ENCODE peak calls at places on chromosomes 11 and 22, in nine cellular contexts. U, T, S, F, M, H, Y, D and N are unnamed samples.

GRCh38 chr22:41664951-41665350 is 23.7 kb downstream of the SNU13 start:
- DNase-seq in U (no peak), T (no peak), S (no peak), F (no peak), M (no peak), H (no peak), Y (no peak), D (no peak), N (no peak)

GRCh38 chr11:28168718-28169117 is 60.5 kb downstream of the METTL15 start:
- DNase-seq in U (no peak), T (no peak), S (no peak), F (no peak), M (no peak), H (no peak), Y (no peak), D (no peak), N (no peak)

GRCh38 chr11:86676010-86676409 is 3.6 kb upstream of the ME3 start:
- DNase-seq in U (no peak), T (no peak), S (no peak), F (no peak), M (no peak), H (no peak), Y (no peak), D (no peak), N (no peak)

GRCh38 chr22:23888615-23889401 is 5.4 kb upstream of the MIF start:
- DNase-seq in U (no peak), T (peak; percentile 39), S (peak; percentile 60), F (no peak), M (no peak), H (no peak), Y (peak; percentile 30), D (peak; percentile 11), N (no peak)

GRCh38 chr11:34052036-34052607 is 591 bp downstream of the CAPRIN1 start:
- DNase-seq in U (peak; percentile 87), T (peak; percentile 91), S (peak; percentile 84), F (no peak), M (peak; percentile 97), H (peak; percentile 94), Y (peak; percentile 88), D (peak; percentile 89), N (peak; percentile 95)

GRCh38 chr11:81907996-81908395 is 825.7 kb downstream of the FAM181B start:
- DNase-seq in U (no peak), T (no peak), S (peak; percentile 12), F (no peak), M (no peak), H (no peak), Y (no peak), D (no peak), N (no peak)

GRCh38 chr11:13984616-13985474 is 22.3 kb downstream of the SPON1 start:
- DNase-seq in U (no peak), T (no peak), S (peak; percentile 4), F (peak; percentile 41), M (no peak), H (no peak), Y (peak; percentile 84), D (peak; percentile 75), N (no peak)

GRCh38 chr11:47358731-47359051 is 6.2 kb upstream of the MYBPC3 start:
- DNase-seq in U (no peak), T (no peak), S (no peak), F (no peak), M (no peak), H (no peak), Y (no peak), D (no peak), N (peak; percentile 30)

GRCh38 chr22:25942989-25943411 is 201.0 kb downstream of the MYO18B start:
- DNase-seq in U (no peak), T (peak; percentile 5), S (no peak), F (no peak), M (no peak), H (peak; percentile 59), Y (no peak), D (no peak), N (no peak)

GRCh38 chr22:43697894-43698293 is 114.2 kb downstream of the EFCAB6 start:
- DNase-seq in U (no peak), T (no peak), S (no peak), F (no peak), M (no peak), H (no peak), Y (no peak), D (no peak), N (no peak)

GRCh38 chr22:43693245-43693644 is 118.9 kb downstream of the EFCAB6 start:
- DNase-seq in U (no peak), T (no peak), S (no peak), F (no peak), M (no peak), H (no peak), Y (no peak), D (no peak), N (no peak)

GRCh38 chr22:43704051-43704450 is 108.1 kb downstream of the EFCAB6 start:
- DNase-seq in U (no peak), T (no peak), S (no peak), F (no peak), M (no peak), H (no peak), Y (no peak), D (no peak), N (no peak)

GRCh38 chr22:43698403-43698802 is 113.7 kb downstream of the EFCAB6 start:
- DNase-seq in U (peak; percentile 23), T (no peak), S (no peak), F (no peak), M (no peak), H (no peak), Y (no peak), D (no peak), N (no peak)
- H3K4me3 ChIP-seq in U (no peak overlapping the region), T (no peak overlapping the region), S (no peak overlapping the region), F (no peak overlapping the region), M (no peak overlapping the region), H (no peak overlapping the region), Y (no peak overlapping the region), D (no peak overlapping the region), N (no peak overlapping the region)

DNA sequence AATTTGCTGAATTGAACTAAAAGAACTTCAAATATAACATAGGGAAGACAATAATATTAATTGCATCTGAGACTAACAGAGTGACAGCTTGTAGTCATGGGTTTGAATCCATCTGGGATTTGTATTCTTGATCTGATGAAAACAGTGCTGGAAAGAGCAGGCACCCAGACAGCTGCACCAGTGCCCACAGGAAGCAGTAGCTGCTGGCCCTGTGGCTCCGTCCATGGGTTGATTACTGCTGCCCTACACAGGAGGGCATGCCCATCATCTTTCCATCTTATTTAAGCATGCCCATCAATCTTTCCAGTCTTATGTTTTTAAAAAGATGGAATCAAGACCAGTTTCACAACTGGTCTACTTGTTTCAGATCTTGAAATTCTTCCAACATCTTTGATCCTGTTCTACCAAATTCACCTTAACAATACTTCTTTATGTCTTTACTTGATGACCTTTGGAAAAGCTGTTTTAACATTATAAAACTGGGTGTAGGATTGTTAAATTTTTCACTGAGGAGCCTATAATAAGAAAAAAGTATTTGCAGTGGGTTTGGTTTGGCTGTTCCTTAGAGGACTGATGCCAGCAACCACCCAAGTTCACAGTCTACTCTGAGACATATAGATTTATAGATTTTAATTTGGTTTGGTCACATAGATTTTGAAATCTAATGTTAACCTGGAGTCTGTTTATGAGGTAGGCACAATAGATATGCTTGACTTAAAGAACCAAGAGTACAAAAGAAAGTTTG is 761 bp upstream of the NXPE4 start:
- DNase-seq in U (no peak), T (no peak), S (no peak), F (no peak), M (no peak), H (no peak), Y (no peak), D (no peak), N (no peak)
- H3K4me3 ChIP-seq in U (no peak overlapping the region), T (no peak overlapping the region), S (no peak overlapping the region), F (no peak overlapping the region), M (no peak overlapping the region), H (no peak overlapping the region), Y (no peak overlapping the region), D (no peak overlapping the region), N (no peak overlapping the region)

GRCh38 chr11:43573873-43574272 is 106.7 kb upstream of the HSD17B12 start:
- DNase-seq in U (no peak), T (no peak), S (no peak), F (no peak), M (no peak), H (no peak), Y (no peak), D (no peak), N (no peak)

GRCh38 chr11:43577566-43578264 is 102.8 kb upstream of the HSD17B12 start:
- DNase-seq in U (no peak), T (no peak), S (no peak), F (no peak), M (no peak), H (no peak), Y (no peak), D (no peak), N (no peak)

GRCh38 chr11:43576834-43577521 is 103.6 kb upstream of the HSD17B12 start:
- DNase-seq in U (peak; percentile 66), T (peak; percentile 62), S (peak; percentile 62), F (no peak), M (no peak), H (peak; percentile 34), Y (no peak), D (peak; percentile 48), N (no peak)

GRCh38 chr11:43574949-43575915 is 105.3 kb upstream of the HSD17B12 start:
- DNase-seq in U (peak; percentile 26), T (peak; percentile 23), S (peak; percentile 44), F (no peak), M (peak; percentile 64), H (no peak), Y (no peak), D (no peak), N (no peak)

GRCh38 chr11:43575931-43576833 is 104.4 kb upstream of the HSD17B12 start:
- DNase-seq in U (no peak), T (no peak), S (peak; percentile 19), F (no peak), M (no peak), H (no peak), Y (no peak), D (no peak), N (no peak)
- H3K4me3 ChIP-seq in U (no peak overlapping the region), T (peak overlapping the region; percentile 16), S (peak overlapping the region; percentile 19), F (no peak overlapping the region), M (no peak overlapping the region), H (peak overlapping the region; percentile 3), Y (peak overlapping the region; percentile 36), D (no peak overlapping the region), N (peak overlapping the region; percentile 33)

GRCh38 chr11:128550261-128550821 is 37.0 kb downstream of the ETS1 start:
- DNase-seq in U (no peak), T (no peak), S (no peak), F (no peak), M (no peak), H (no peak), Y (no peak), D (no peak), N (no peak)

GRCh38 chr11:128551641-128552335 is 35.6 kb downstream of the ETS1 start:
- DNase-seq in U (no peak), T (no peak), S (peak; percentile 32), F (no peak), M (no peak), H (no peak), Y (no peak), D (peak; percentile 35), N (no peak)

GRCh38 chr11:128552783-128553661 is 34.3 kb downstream of the ETS1 start:
- DNase-seq in U (peak; percentile 96), T (no peak), S (peak; percentile 79), F (no peak), M (no peak), H (no peak), Y (peak; percentile 46), D (no peak), N (no peak)

GRCh38 chr11:128549256-128549944 is 38.0 kb downstream of the ETS1 start:
- DNase-seq in U (no peak), T (no peak), S (peak; percentile 86), F (no peak), M (peak; percentile 93), H (peak; percentile 71), Y (no peak), D (no peak), N (no peak)

GRCh38 chr11:128550967-128551522 is 36.3 kb downstream of the ETS1 start:
- DNase-seq in U (no peak), T (no peak), S (no peak), F (no peak), M (no peak), H (no peak), Y (no peak), D (no peak), N (no peak)
- H3K4me3 ChIP-seq in U (no peak overlapping the region), T (no peak overlapping the region), S (no peak overlapping the region), F (no peak overlapping the region), M (no peak overlapping the region), H (no peak overlapping the region), Y (no peak overlapping the region), D (no peak overlapping the region), N (no peak overlapping the region)